ENCODE peak calls at places on chromosomes 12 and 14, in six cellular contexts. D is neuronal stem cell, F is mesenchymal stem cell, O is H1, U is IMR-90, M is trophoblast cell. H is an unnamed sample.
A peak's percentile ranks its signal among the peaks of the same experiment; 100 is the strongest.

GRCh38 chr14:89767861-89768268 is 186.7 kb downstream of the EFCAB11 start:
- DNase-seq in D (peak; percentile 9), O (no peak), U (peak; percentile 63), F (peak; percentile 53), M (peak; percentile 37), H (peak; percentile 61)

GRCh38 chr14:98953544-98954346 is 318.3 kb downstream of the BCL11B start:
- DNase-seq in O (peak; percentile 35), F (no peak), U (no peak), M (peak; percentile 18), D (no peak), H (peak; percentile 22)

GRCh38 chr12:26971963-26972362 is 33.7 kb downstream of the FGFR1OP2 start:
- DNase-seq in U (no peak), D (no peak), F (no peak), O (no peak), M (no peak), H (no peak)

GRCh38 chr12:93297032-93297431 is 80.7 kb upstream of the NUDT4 start:
- DNase-seq in F (no peak), D (no peak), U (no peak), M (no peak), O (no peak), H (no peak)

GRCh38 chr14:51738754-51739153 is 87.0 kb downstream of the FRMD6 start:
- DNase-seq in F (no peak), D (no peak), U (no peak), O (no peak), M (no peak), H (peak; percentile 80)

GRCh38 chr12:4203772-4204376 is 69.7 kb upstream of the CCND2 start:
- DNase-seq in F (no peak), U (no peak), O (no peak), D (no peak), M (no peak), H (peak; percentile 79)

GRCh38 chr12:52203126-52203921 is 11.5 kb upstream of the KRT80 start:
- DNase-seq in M (peak; percentile 76), D (no peak), F (peak; percentile 71), U (peak; percentile 77), O (no peak), H (no peak)

GRCh38 chr12:130331146-130331545 is 6.5 kb upstream of the PIWIL1 start:
- DNase-seq in M (no peak), U (no peak), O (no peak), F (no peak), D (no peak), H (peak; percentile 52)

GRCh38 chr14:89915114-89915878 is 39.2 kb downstream of the EFCAB11 start:
- DNase-seq in O (peak; percentile 75), F (peak; percentile 83), M (peak; percentile 74), D (peak; percentile 66), U (peak; percentile 80), H (peak; percentile 34)

GRCh38 chr12:43832506-43833168 is 3.2 kb upstream of the TMEM117 start:
- DNase-seq in M (no peak), F (no peak), D (no peak), U (no peak), O (no peak), H (no peak)

GRCh38 chr12:12874014-12874413 is 17.3 kb upstream of the GPRC5A start:
- DNase-seq in U (no peak), M (no peak), O (no peak), D (no peak), F (no peak), H (no peak)

GRCh38 chr14:69090187-69090789 is 62.6 kb downstream of the DCAF5 start:
- DNase-seq in O (no peak), D (no peak), U (peak; percentile 55), F (peak; percentile 43), M (peak; percentile 51), H (peak; percentile 40)

GRCh38 chr14:103561381-103562134 is 899 bp downstream of the BAG5 start:
- DNase-seq in U (peak; percentile 49), O (no peak), F (peak; percentile 73), D (no peak), M (peak; percentile 85), H (peak; percentile 47)

GRCh38 chr12:82708507-82708906 is 21.8 kb downstream of the TMTC2 start:
- DNase-seq in O (peak; percentile 51), D (no peak), F (no peak), U (no peak), M (no peak), H (peak; percentile 58)

GRCh38 chr14:75379930-75380270 is 47.9 kb upstream of the JDP2 start:
- DNase-seq in O (no peak), F (no peak), U (no peak), D (no peak), M (no peak), H (no peak)

GRCh38 chr14:55448146-55448614 is 7.8 kb upstream of the TBPL2 start:
- DNase-seq in O (no peak), F (peak; percentile 92), M (peak; percentile 89), U (peak; percentile 97), D (no peak), H (no peak)

GRCh38 chr12:53867216-53868012 is 71.2 kb upstream of the HOXC13 start:
- DNase-seq in U (no peak), D (no peak), F (peak; percentile 18), M (peak; percentile 75), O (no peak), H (peak; percentile 79)

GRCh38 chr14:69049675-69050074 is 70.6 kb upstream of the ACTN1 start:
- DNase-seq in O (no peak), D (no peak), U (peak; percentile 93), M (peak; percentile 25), F (peak; percentile 88), H (no peak)

GRCh38 chr12:59452259-59452658 is 143.6 kb upstream of the SLC16A7 start:
- DNase-seq in D (no peak), U (peak; percentile 85), M (no peak), O (no peak), F (peak; percentile 67), H (no peak)

GRCh38 chr12:112317481-112317880 is 64.8 kb downstream of the HECTD4 start:
- DNase-seq in F (no peak), U (no peak), O (no peak), D (peak; percentile 48), M (peak; percentile 63), H (no peak)

GRCh38 chr12:110312581-110313360 is 31.7 kb downstream of the ATP2A2 start:
- DNase-seq in O (peak; percentile 14), D (no peak), M (peak; percentile 64), F (peak; percentile 70), U (peak; percentile 72), H (no peak)

GRCh38 chr12:96710127-96710745 is 196.8 kb upstream of the NEDD1 start:
- DNase-seq in D (no peak), O (peak; percentile 51), U (no peak), M (no peak), F (no peak), H (peak; percentile 72)

GRCh38 chr12:76957306-76957705 is 78.5 kb upstream of the CSRP2 start:
- DNase-seq in M (no peak), D (no peak), F (no peak), O (no peak), U (no peak), H (no peak)

DNA sequence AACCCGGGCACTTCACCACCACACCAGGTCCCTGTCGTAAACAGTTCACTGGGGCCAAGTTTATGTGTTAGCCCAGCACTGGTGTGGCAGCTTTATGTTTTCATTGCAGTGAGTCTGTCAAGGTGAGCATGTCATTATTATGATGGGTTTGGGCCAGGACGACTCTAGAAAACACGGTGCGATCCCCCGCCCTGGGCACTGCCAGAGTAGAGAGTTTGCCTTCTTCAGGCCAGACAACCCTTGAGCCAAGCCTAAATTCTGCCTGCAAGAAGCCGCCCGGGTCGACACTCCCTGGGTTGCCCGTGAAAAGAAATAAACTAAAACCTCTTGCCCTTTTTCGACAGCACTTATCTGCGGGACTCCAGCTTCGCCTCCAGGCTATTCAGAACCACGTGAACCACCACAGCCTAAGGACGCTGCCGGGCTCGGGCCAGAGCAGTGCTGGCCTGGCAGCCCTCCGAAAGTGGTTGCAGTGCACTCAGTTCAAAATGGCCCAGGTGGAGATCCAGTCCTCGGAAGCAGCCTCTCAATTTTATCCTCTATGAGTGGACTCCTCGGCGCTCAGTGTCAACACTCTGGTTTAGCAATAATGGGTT is 81.8 kb downstream of the PRIMA1 start:
- DNase-seq in F (no peak), O (no peak), D (no peak), U (no peak), M (no peak), H (no peak)
- H3K14ac ChIP-seq in F (no peak overlapping the region), O (no peak overlapping the region), D (no peak overlapping the region), U (no peak overlapping the region), M (no peak overlapping the region), H (no peak overlapping the region)

DNA sequence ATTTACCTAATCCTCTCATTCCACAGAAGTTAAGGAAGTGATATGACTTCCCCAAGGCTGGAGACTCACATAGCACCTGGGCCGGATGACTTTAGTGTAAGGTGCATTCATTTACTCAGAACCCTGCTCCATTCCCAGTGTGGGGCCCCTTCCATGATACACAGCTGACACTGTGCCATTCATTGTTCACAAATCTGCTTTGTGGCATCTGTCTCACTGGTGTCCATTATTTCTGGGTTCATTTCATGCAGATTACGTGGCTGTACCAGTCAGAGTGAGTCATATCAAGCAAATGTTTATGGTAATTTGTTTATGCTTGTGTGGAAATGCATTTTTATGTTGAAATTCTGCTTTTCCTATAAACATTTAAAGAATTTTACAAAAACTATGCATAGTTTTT is 5.2 kb downstream of the ANO4 start:
- DNase-seq in M (no peak), U (peak; percentile 75), D (no peak), F (peak; percentile 84), O (no peak), H (no peak)
- H4K8ac ChIP-seq in M (no peak overlapping the region), U (peak overlapping the region; percentile 99), D (no peak overlapping the region), F (peak overlapping the region; percentile 57), O (no peak overlapping the region), H (no peak overlapping the region)

DNA sequence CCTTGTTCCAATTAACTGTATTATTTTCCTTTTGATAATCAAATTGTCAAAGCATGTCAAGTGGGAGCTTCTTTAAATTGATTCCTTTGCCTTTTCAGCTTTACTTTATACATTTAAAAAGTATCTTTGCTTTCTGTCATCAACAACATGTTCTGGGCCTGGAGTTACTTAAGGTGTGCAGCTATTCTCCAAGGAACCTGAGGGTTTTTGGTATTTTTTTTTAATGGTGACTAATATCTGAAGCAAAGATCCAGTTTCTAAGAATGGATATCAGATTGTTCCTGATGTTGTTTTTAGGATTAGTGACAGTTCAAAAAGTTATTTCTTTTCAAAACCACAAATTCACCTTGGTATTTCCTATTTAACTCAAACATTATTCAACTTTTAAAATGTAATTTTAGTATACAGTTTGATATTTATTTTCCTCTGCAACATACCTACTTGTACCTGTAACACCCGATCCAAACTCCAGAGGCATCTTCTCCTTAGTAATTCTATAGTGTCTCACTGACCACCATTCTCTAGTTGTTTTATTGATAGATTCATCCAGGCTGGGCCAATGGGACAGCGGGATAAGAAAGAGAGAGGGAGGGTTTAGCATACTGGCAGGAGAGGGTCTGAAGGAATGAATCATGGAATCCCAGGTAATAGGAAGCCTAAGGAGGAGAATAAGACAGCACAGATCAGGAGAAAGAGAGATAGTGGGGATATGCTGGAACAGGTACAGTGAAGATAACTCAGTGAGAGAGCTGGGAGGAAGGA is 3.1 kb downstream of the CBLN3 start:
- DNase-seq in F (no peak), M (no peak), O (no peak), D (no peak), U (no peak), H (no peak)
- H3K4me2 ChIP-seq in F (no peak overlapping the region), M (no peak overlapping the region), O (no peak overlapping the region), D (no peak overlapping the region), U (no peak overlapping the region), H (no peak overlapping the region)

GRCh38 chr12:79517363-79517762 is 173.4 kb downstream of the PAWR start:
- DNase-seq in F (no peak), O (no peak), M (no peak), D (no peak), U (no peak), H (no peak)

GRCh38 chr12:79512068-79512467 is 178.7 kb downstream of the PAWR start:
- DNase-seq in D (no peak), O (peak; percentile 78), M (peak; percentile 5), F (no peak), U (no peak), H (peak; percentile 76)

GRCh38 chr12:79515526-79515935 is 175.2 kb downstream of the PAWR start:
- DNase-seq in O (no peak), F (no peak), U (no peak), M (no peak), D (no peak), H (no peak)

GRCh38 chr12:79514730-79515525 is 175.8 kb downstream of the PAWR start:
- DNase-seq in M (no peak), O (no peak), U (peak; percentile 35), D (no peak), F (peak; percentile 16), H (no peak)
- H3K14ac ChIP-seq in M (peak overlapping the region; percentile 72), O (no peak overlapping the region), U (peak overlapping the region; percentile 74), D (no peak overlapping the region), F (no peak overlapping the region), H (no peak overlapping the region)

H was measured in H9.